ENCODE peak calls at places on chromosomes 13 and 19, in ten cellular contexts. H is body of pancreas; Y is dorsolateral prefrontal cortex; R is gastrocnemius medialis; F is AG04450; K is suprapubic skin; J is stomach; W is neural progenitor cell; A is lung; G is CD8-positive, alpha-beta T cell. U is an unnamed sample. For H3K27me3, the result is how much of the 10 kb centered on the place peaks cover.

GRCh38 chr19:42323852-42324654 is 1.4 kb upstream of the MEGF8 start:
- DNase-seq in H (peak), Y (no peak), R (no peak), F (no peak), K (no peak), J (no peak), W (peak), A (no peak), G (no peak), U (no peak)

GRCh38 chr13:27978301-27978968 is 9.3 kb upstream of the CDX2 start:
- DNase-seq in H (no peak), Y (no peak), R (no peak), F (no peak), K (peak), J (no peak), W (peak), A (no peak), G (no peak), U (no peak)

GRCh38 chr13:41995946-41996345 is 35.0 kb upstream of the VWA8 start:
- DNase-seq in H (no peak), Y (no peak), R (no peak), F (no peak), K (no peak), J (no peak), W (no peak), A (no peak), G (no peak), U (no peak)

GRCh38 chr19:33868821-33869412 is 72.2 kb downstream of the KCTD15 start:
- DNase-seq in H (no peak), Y (no peak), R (no peak), F (no peak), K (no peak), J (peak), W (peak), A (no peak), G (no peak), U (no peak)

GRCh38 chr13:59038824-59039223 is 1124.9 kb downstream of the DIAPH3 start:
- DNase-seq in H (no peak), Y (no peak), R (no peak), F (no peak), K (no peak), J (no peak), W (no peak), A (no peak), G (no peak), U (no peak)

GRCh38 chr19:1304197-1304924 is 18.7 kb downstream of the EFNA2 start:
- DNase-seq in H (no peak), Y (no peak), R (no peak), F (no peak), K (no peak), J (peak), W (no peak), A (no peak), G (no peak), U (no peak)

GRCh38 chr13:20118268-20119140 is 42.3 kb downstream of the GJA3 start:
- DNase-seq in H (peak), Y (no peak), R (peak), F (no peak), K (peak), J (peak), W (peak), A (peak), G (peak), U (no peak)

GRCh38 chr13:42652642-42653415 is 78.9 kb downstream of the TNFSF11 start:
- DNase-seq in H (no peak), Y (no peak), R (no peak), F (no peak), K (no peak), J (no peak), W (no peak), A (no peak), G (no peak), U (no peak)

GRCh38 chr19:40800997-40801377 is 2.0 kb downstream of the EGLN2 start:
- DNase-seq in H (no peak), Y (no peak), R (no peak), F (no peak), K (no peak), J (no peak), W (no peak), A (no peak), G (no peak), U (no peak)

GRCh38 chr19:9140159-9140874 is at the start of gene ZNF317:
- DNase-seq in H (peak), Y (peak), R (peak), F (peak), K (peak), J (peak), W (peak), A (peak), G (peak), U (peak)

GRCh38 chr13:66225071-66225470 is 1005.1 kb downstream of the PCDH9 start:
- DNase-seq in H (no peak), Y (no peak), R (no peak), F (no peak), K (no peak), J (no peak), W (peak), A (no peak), G (no peak), U (no peak)

GRCh38 chr19:6467384-6467783 is 3.3 kb downstream of the CRB3 start:
- DNase-seq in H (no peak), Y (no peak), R (no peak), F (no peak), K (no peak), J (no peak), W (no peak), A (no peak), G (no peak), U (no peak)

GRCh38 chr19:6466526-6467248 is 2.6 kb downstream of the CRB3 start:
- DNase-seq in H (no peak), Y (no peak), R (no peak), F (no peak), K (no peak), J (no peak), W (no peak), A (no peak), G (no peak), U (no peak)

GRCh38 chr19:6464070-6464873 is at the start of gene CRB3:
- DNase-seq in H (peak), Y (no peak), R (no peak), F (no peak), K (peak), J (peak), W (peak), A (peak), G (peak), U (no peak)

GRCh38 chr19:6465663-6466062 is 1.6 kb downstream of the CRB3 start:
- DNase-seq in H (no peak), Y (no peak), R (no peak), F (no peak), K (no peak), J (no peak), W (no peak), A (no peak), G (no peak), U (no peak)

GRCh38 chr19:6465006-6465405 is 935 bp downstream of the CRB3 start:
- DNase-seq in H (no peak), Y (no peak), R (no peak), F (no peak), K (no peak), J (peak), W (no peak), A (peak), G (no peak), U (no peak)
- H3K27ac ChIP-seq in H (peak), Y (no peak), R (no peak), F (no peak), K (no peak), J (peak), W (no peak), A (no peak), G (no peak), U (no peak)

GRCh38 chr13:51207881-51208280 is 14.3 kb upstream of the FAM124A start:
- DNase-seq in H (no peak), Y (no peak), R (no peak), F (no peak), K (no peak), J (no peak), W (no peak), A (no peak), G (no peak), U (no peak)
- H3K27me3 ChIP-seq in H (under half), Y (under half), R (under half), F (under half), K (under half), J (under half), W (under half), A (under half), G (under half), U (under half)

GRCh38 chr13:98475521-98475920 is 101.4 kb downstream of the STK24 start:
- DNase-seq in H (no peak), Y (no peak), R (no peak), F (no peak), K (no peak), J (no peak), W (peak), A (no peak), G (no peak), U (no peak)
- H3K4me3 ChIP-seq in H (no peak), Y (no peak), R (no peak), F (no peak), K (no peak), J (no peak), W (no peak), A (no peak), G (no peak), U (no peak)

GRCh38 chr13:45327253-45327954 is 13.6 kb downstream of the TPT1 start:
- DNase-seq in H (no peak), Y (no peak), R (no peak), F (no peak), K (no peak), J (no peak), W (no peak), A (no peak), G (no peak), U (no peak)
- H3K27ac ChIP-seq in H (no peak), Y (no peak), R (peak), F (no peak), K (no peak), J (no peak), W (no peak), A (no peak), G (no peak), U (peak)

U was measured in thoracic aorta.